ENCODE peak calls at places on chromosomes 1 and 21, in six cellular contexts. D is epithelial cell of prostate, F is endothelial cell, Z is iris pigment epithelial cell, O is HT-29, U is Daoy. J is an unnamed sample.
A peak's percentile ranks its signal among the peaks of the same experiment; 100 is the strongest.

GRCh38 chr1:24964811-24965570 is 34.9 kb upstream of the RUNX3 start:
- DNase-seq in D (no peak), F (no peak), Z (peak; percentile 16), O (no peak), U (peak; percentile 96), J (peak; percentile 94)

GRCh38 chr1:115237023-115237422 is 101.0 kb downstream of the NGF start:
- DNase-seq in D (no peak), F (no peak), Z (peak; percentile 24), O (no peak), U (no peak), J (no peak)

GRCh38 chr1:55313903-55314302 is 98.7 kb upstream of the USP24 start:
- DNase-seq in D (no peak), F (no peak), Z (no peak), O (no peak), U (no peak), J (peak; percentile 45)

GRCh38 chr21:14718957-14719356 is 172.8 kb upstream of the SAMSN1 start:
- DNase-seq in D (no peak), F (no peak), Z (no peak), O (no peak), U (no peak), J (no peak)

GRCh38 chr1:229028509-229028908 is 242.4 kb upstream of the RAB4A start:
- DNase-seq in D (no peak), F (peak; percentile 18), Z (no peak), O (no peak), U (no peak), J (no peak)

GRCh38 chr1:204426035-204426436 is 14.4 kb upstream of the PPP1R15B start:
- DNase-seq in D (no peak), F (no peak), Z (peak; percentile 90), O (no peak), U (peak; percentile 84), J (peak; percentile 88)

GRCh38 chr1:64877151-64877550 is 89.2 kb downstream of the JAK1 start:
- DNase-seq in D (no peak), F (no peak), Z (no peak), O (no peak), U (no peak), J (no peak)

GRCh38 chr1:115246526-115246925 is 91.5 kb downstream of the NGF start:
- DNase-seq in D (no peak), F (no peak), Z (no peak), O (no peak), U (no peak), J (no peak)

GRCh38 chr1:152752225-152752624 is 5.6 kb upstream of the KPRP start:
- DNase-seq in D (peak; percentile 78), F (no peak), Z (peak; percentile 9), O (no peak), U (peak; percentile 79), J (no peak)

GRCh38 chr1:100077525-100077924 is 55.2 kb downstream of the SASS6 start:
- DNase-seq in D (no peak), F (no peak), Z (no peak), O (no peak), U (no peak), J (no peak)

GRCh38 chr1:87449348-87449963 is 120.8 kb downstream of the LMO4 start:
- DNase-seq in D (peak; percentile 22), F (no peak), Z (no peak), O (peak; percentile 83), U (peak; percentile 63), J (no peak)

GRCh38 chr1:190679032-190679431 is 201.4 kb upstream of the BRINP3 start:
- DNase-seq in D (no peak), F (no peak), Z (peak; percentile 9), O (peak; percentile 39), U (peak; percentile 46), J (no peak)

GRCh38 chr21:25999935-26000582 is 170.5 kb downstream of the APP start:
- DNase-seq in D (no peak), F (no peak), Z (no peak), O (no peak), U (no peak), J (no peak)

GRCh38 chr1:111191496-111191895 is 8.9 kb downstream of the DENND2D start:
- DNase-seq in D (no peak), F (no peak), Z (peak; percentile 57), O (no peak), U (no peak), J (peak; percentile 96)

GRCh38 chr1:95467036-95467435 is 233.0 kb downstream of the RWDD3 start:
- DNase-seq in D (no peak), F (no peak), Z (no peak), O (peak; percentile 25), U (no peak), J (no peak)

GRCh38 chr1:53633073-53633704 is 105.8 kb downstream of the GLIS1 start:
- DNase-seq in D (no peak), F (no peak), Z (no peak), O (no peak), U (no peak), J (no peak)

GRCh38 chr1:39158330-39159086 is 46.0 kb upstream of the MACF1 start:
- DNase-seq in D (no peak), F (no peak), Z (peak; percentile 82), O (peak; percentile 97), U (peak; percentile 69), J (peak; percentile 13)

GRCh38 chr1:27566462-27567182 is 37.3 kb downstream of the AHDC1 start:
- DNase-seq in D (no peak), F (no peak), Z (no peak), O (no peak), U (no peak), J (no peak)

GRCh38 chr1:113391643-113392271 is 1.4 kb downstream of the MAGI3 start:
- DNase-seq in D (no peak), F (no peak), Z (peak; percentile 16), O (peak; percentile 73), U (peak; percentile 34), J (no peak)

GRCh38 chr21:42149656-42150457 is 69.1 kb upstream of the ABCG1 start:
- DNase-seq in D (no peak), F (no peak), Z (no peak), O (no peak), U (no peak), J (no peak)

GRCh38 chr1:5009376-5010065 is 355.1 kb downstream of the AJAP1 start:
- DNase-seq in D (no peak), F (no peak), Z (no peak), O (no peak), U (no peak), J (no peak)

GRCh38 chr1:247054992-247055415 is 23.6 kb downstream of the ZNF670 start:
- DNase-seq in D (peak; percentile 14), F (no peak), Z (peak; percentile 88), O (no peak), U (peak; percentile 6), J (no peak)